ENCODE peak calls at places on chromosomes 12 and 14, in four cellular contexts. P is SK-N-SH, T is GM12878, Y is SK-N-MC. H is an unnamed sample.

GRCh38 chr12:13343380-13343779 is 146.9 kb downstream of the EMP1 start:
- DNase-seq in P (no peak), T (no peak), Y (no peak), H (no peak)

GRCh38 chr14:53214384-53214783 is 61.3 kb upstream of the DDHD1 start:
- DNase-seq in P (no peak), T (no peak), Y (no peak), H (no peak)

GRCh38 chr12:126198516-126198915 is 1133.3 kb downstream of the AACS start:
- DNase-seq in P (no peak), T (no peak), Y (no peak), H (no peak)

GRCh38 chr12:2692156-2692555 is 102.6 kb upstream of the FKBP4 start:
- DNase-seq in P (no peak), T (no peak), Y (no peak), H (no peak)

GRCh38 chr14:50608302-50608851 is 48.4 kb downstream of the ATL1 start:
- DNase-seq in P (no peak), T (no peak), Y (no peak), H (no peak)

GRCh38 chr12:77204055-77204454 is 138.7 kb upstream of the E2F7 start:
- DNase-seq in P (no peak), T (no peak), Y (no peak), H (no peak)

GRCh38 chr12:55694188-55694515 is 13.6 kb downstream of the ITGA7 start:
- DNase-seq in P (no peak), T (no peak), Y (no peak), H (no peak)

GRCh38 chr12:24608637-24609285 is 340.1 kb downstream of the BCAT1 start:
- DNase-seq in P (no peak), T (no peak), Y (no peak), H (no peak)

GRCh38 chr12:20376984-20377383 is 8.6 kb downstream of the PDE3A start:
- DNase-seq in P (peak), T (no peak), Y (no peak), H (no peak)

GRCh38 chr14:99720941-99721791 is 37.1 kb downstream of the CYP46A1 start:
- DNase-seq in P (no peak), T (no peak), Y (no peak), H (no peak)

GRCh38 chr14:49424436-49425331 is 161.5 kb downstream of the RPS29 start:
- DNase-seq in P (no peak), T (no peak), Y (no peak), H (no peak)

GRCh38 chr12:46609281-46609623 is 216.5 kb downstream of the SLC38A4 start:
- DNase-seq in P (no peak), T (peak), Y (no peak), H (no peak)

GRCh38 chr12:108587826-108588225 is 10.1 kb downstream of the TMEM119 start:
- DNase-seq in P (peak), T (no peak), Y (no peak), H (no peak)

GRCh38 chr14:76546426-76547221 is 170.7 kb downstream of the ESRRB start:
- DNase-seq in P (peak), T (no peak), Y (no peak), H (no peak)

GRCh38 chr12:116201908-116202307 is 75.6 kb downstream of the MED13L start:
- DNase-seq in P (no peak), T (no peak), Y (no peak), H (no peak)

GRCh38 chr12:109462868-109463692 is 14.0 kb downstream of the KCTD10 start:
- DNase-seq in P (peak), T (no peak), Y (peak), H (peak)

GRCh38 chr14:95497561-95498011 is 18.9 kb downstream of the SYNE3 start:
- DNase-seq in P (peak), T (no peak), Y (no peak), H (no peak)

GRCh38 chr14:84882830-84883229 is 647.1 kb upstream of the FLRT2 start:
- DNase-seq in P (no peak), T (no peak), Y (no peak), H (no peak)

GRCh38 chr14:104276435-104276834 is 138.0 kb downstream of the KIF26A start:
- DNase-seq in P (no peak), T (no peak), Y (no peak), H (no peak)

GRCh38 chr14:41636492-41637392 is 30.1 kb downstream of the LRFN5 start:
- DNase-seq in P (no peak), T (no peak), Y (no peak), H (no peak)

GRCh38 chr14:72891666-72892102 is 2.2 kb downstream of the DPF3 start:
- DNase-seq in P (peak), T (no peak), Y (no peak), H (no peak)

GRCh38 chr12:63085120-63085519 is 65.9 kb downstream of the AVPR1A start:
- DNase-seq in P (no peak), T (no peak), Y (no peak), H (no peak)

GRCh38 chr14:72291908-72292688 is 359.9 kb downstream of the RGS6 start:
- DNase-seq in P (peak), T (peak), Y (peak), H (no peak)

GRCh38 chr12:55043542-55043941 is 23.8 kb downstream of the NEUROD4 start:
- DNase-seq in P (no peak), T (no peak), Y (no peak), H (peak)

GRCh38 chr12:12323606-12324005 is 26.4 kb downstream of the MANSC1 start:
- DNase-seq in P (no peak), T (no peak), Y (no peak), H (no peak)

GRCh38 chr12:128449146-128449894 is 182.3 kb downstream of the TMEM132C start:
- DNase-seq in P (peak), T (no peak), Y (no peak), H (no peak)

GRCh38 chr14:41916313-41916712 is 309.6 kb downstream of the LRFN5 start:
- DNase-seq in P (no peak), T (no peak), Y (no peak), H (no peak)

GRCh38 chr12:58066296-58066695 is 124.9 kb downstream of the ATP23 start:
- DNase-seq in P (no peak), T (no peak), Y (peak), H (no peak)

GRCh38 chr14:99707420-99707819 is 23.3 kb downstream of the CYP46A1 start:
- DNase-seq in P (no peak), T (no peak), Y (no peak), H (no peak)

GRCh38 chr12:713281-713875 is 39.0 kb upstream of the WNK1 start:
- DNase-seq in P (no peak), T (no peak), Y (no peak), H (no peak)

GRCh38 chr12:112686373-112686772 is 105.2 kb upstream of the RPH3A start:
- DNase-seq in P (no peak), T (no peak), Y (no peak), H (no peak)

GRCh38 chr14:68656452-68656851 is 136.4 kb downstream of the ZFP36L1 start:
- DNase-seq in P (no peak), T (no peak), Y (no peak), H (no peak)

GRCh38 chr14:68659021-68659931 is 133.6 kb downstream of the ZFP36L1 start:
- DNase-seq in P (no peak), T (no peak), Y (no peak), H (no peak)

GRCh38 chr14:68655961-68656360 is 136.9 kb downstream of the ZFP36L1 start:
- DNase-seq in P (peak), T (no peak), Y (no peak), H (no peak)

GRCh38 chr14:68657300-68658028 is 135.4 kb downstream of the ZFP36L1 start:
- DNase-seq in P (no peak), T (no peak), Y (no peak), H (no peak)

DNA sequence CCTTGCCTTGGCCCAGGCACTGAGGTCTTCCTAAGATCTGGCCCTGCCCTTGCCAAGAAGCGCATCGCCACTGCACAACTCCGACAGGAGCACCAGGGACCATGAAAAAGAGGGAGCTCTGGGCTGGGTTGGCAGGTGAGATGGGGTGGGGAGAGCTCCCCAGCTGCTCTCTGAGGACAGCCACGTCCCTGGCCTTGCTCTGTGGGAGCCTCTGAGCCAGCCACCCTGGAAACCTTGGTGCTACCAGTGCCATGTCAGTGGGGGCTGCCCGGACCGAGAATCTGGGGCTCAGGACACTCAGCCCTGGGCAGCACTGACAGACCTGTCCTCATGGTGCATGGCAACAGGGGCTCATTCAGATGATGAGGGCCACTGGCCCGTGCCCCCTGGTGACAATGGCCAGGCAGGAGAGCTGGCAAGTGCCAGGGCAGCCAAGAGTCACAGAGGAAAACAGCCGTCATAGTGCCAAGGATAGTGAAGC is 134.8 kb downstream of the ZFP36L1 start:
- DNase-seq in P (no peak), T (no peak), Y (no peak), H (no peak)
- TF ChIP-seq POLR2AphosphoS5 in P (no peak), T (no peak), Y (no peak), H (no peak)

DNA sequence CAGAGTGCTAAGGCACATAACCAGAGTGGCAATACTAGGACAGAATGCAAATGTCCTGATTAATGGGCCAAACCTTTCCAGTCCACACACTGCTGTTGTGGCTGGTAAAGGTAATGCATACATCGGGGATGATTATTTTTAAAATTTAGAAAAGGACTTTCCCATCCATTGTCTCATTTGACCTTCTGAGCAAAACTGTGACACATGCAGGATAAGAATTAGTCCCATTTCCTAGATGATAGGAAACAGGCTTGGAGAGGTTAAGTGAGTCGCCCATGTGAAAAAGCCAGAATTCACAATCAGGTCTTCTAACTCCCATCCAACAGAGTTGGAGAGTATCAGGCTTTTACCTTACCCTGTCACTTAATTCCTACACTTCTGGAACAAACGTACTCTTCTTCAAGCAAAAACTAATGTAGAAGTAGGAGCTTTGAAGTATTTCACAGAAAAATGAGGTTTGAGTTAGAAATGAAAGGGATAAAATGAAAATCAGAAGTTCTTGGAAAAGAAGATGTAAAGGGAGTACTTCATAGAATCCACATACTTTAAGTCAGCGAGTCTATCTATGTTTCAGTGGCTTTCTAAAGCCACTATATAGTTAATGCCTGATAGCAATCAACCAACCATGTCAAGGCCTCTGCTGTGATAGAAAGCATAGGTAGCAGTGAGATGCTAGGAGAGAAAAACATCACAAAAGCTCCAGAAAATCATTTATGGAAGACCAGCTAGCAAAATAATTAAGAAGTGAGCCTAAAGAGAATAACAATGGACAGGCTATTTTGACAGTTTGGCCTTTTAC is 335.0 kb upstream of the DIO2 start:
- DNase-seq in P (no peak), T (no peak), Y (no peak), H (no peak)
- TF ChIP-seq POLR2AphosphoS5 in P (no peak), T (no peak), Y (no peak), H (no peak)

GRCh38 chr12:14885718-14886201 is at the start of gene MGP:
- DNase-seq in P (no peak), T (no peak), Y (no peak), H (peak)
- TF ChIP-seq POLR2AphosphoS5 in P (peak), T (no peak), Y (no peak), H (peak)

DNA sequence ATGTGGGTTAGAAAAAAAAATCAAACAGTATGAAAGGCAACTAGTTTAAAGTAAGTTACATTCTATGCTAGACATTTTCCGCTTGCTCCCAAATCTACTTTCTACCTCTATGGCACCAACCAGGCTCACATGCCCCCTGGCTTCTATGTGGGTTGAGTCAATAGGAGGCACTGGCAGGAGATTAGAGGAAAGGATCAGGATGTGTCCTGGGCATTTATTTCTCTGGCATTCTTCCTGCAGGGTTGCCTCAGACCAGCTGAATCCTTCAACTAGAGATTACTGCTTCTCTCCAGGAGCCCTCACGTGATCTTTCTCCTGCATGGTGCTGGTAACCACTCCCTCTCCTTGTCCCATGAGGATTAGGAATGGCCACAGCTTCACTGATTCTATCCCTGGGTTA is 14.9 kb upstream of the CCDC60 start:
- DNase-seq in P (no peak), T (no peak), Y (no peak), H (peak)
- TF ChIP-seq POLR2AphosphoS5 in P (no peak), T (no peak), Y (no peak), H (no peak)

DNA sequence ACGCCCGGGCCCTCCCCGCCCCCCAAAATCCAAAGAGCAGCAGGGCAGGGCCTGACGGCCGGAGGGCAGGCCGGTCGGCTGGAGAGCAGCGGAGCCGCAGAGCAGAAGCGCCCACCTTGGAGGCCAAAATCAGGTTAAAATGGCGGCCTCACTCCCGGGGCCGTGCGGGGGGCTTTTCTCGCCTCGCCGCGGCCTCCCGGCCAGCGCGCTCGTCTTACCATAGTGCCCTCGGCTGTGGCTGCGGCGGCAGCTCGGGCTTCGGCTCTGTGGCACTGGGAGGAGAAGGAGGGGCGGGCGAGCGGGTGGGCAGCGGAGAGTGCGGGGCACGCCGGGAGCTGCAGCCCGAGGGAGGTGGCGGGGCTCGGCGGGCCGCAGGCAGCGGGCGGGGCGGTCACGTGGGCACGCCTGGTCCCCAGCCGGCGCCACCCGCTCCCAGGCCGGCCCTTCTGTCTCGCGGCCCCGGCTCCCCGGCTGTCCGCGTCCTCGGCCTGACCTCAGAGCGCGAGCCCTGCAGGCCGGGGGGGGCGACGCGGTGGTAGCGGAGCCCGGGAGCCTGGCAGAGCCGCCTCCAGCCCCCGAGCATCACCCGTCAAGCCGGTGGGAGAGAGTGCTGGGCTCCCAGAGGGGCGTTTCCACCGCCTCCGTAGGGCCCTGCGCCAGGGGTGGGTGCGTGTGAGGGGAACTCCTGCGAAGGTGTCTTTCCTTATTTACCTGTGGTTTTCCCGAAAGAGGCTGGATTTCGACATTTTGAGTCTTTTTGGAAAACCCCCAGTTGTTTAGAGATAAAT is at the start of gene CFL2:
- DNase-seq in P (peak), T (no peak), Y (no peak), H (peak)
- TF ChIP-seq POLR2AphosphoS5 in P (peak), T (peak), Y (peak), H (peak)

DNA sequence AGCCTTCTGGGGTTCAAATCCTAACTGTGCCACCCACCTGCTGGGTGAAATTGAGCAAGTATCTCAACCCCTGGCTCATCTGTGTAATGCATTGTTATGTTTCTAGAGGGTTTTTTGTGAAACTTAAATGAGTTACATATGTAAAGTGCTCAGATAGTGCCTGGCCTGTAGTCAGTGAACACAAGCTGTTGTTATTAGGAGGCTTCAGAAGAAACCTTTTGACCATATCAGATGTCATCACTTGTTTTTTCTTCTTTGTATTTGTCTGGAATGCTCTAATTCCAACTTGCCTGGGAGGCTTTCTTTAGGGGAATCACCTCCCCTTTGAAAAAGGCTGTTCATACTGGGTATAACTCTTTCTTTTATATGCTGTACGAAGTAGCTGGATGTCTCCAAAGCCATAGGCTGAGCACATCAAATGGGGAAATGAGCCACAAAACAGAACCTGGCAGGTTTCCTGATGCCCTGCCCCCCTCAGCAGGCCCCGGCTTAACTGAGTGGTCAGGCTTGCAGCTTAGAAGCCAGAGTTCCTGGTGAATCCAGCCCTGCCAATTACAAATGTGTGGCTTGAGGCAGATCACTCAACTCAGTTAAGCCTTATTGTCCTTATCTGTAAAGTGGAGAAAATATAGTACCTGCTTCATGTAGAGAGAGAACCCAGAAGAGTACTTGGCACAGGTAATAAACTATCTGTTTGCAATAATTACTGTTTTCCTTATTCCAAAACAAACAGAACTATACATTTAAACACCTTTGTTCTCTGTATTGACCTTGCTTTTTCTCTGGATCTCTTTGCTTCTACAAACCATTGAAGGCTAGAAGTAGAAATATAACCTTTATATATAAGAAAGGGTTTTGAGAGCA is 71.0 kb upstream of the SRSF5 start:
- DNase-seq in P (peak), T (no peak), Y (no peak), H (peak)
- TF ChIP-seq POLR2AphosphoS5 in P (no peak), T (no peak), Y (no peak), H (no peak)

H was measured in transverse colon.